ENCODE peak calls at places on chromosome 12, in nine cellular contexts. C is ecto neural progenitor cell; G is HuH-7.5; B is Karpas-422; U is CD8-positive, alpha-beta T cell; N is anterior cingulate cortex; Z is AML-193; F is activated CD4-positive, alpha-beta T cell treated with anti-CD3 and anti-CD28 coated beads for 36 hours; A is EH. P is an unnamed sample.

GRCh38 chr12:108765289-108765764 is 34.0 kb upstream of the CORO1C start:
- DNase-seq in B (no peak), Z (no peak), C (no peak), F (no peak), U (no peak), A (no peak), G (no peak), N (no peak), P (no peak)

GRCh38 chr12:87758271-87758670 is 270.9 kb downstream of the C12orf50 start:
- DNase-seq in C (no peak), A (no peak), Z (no peak), G (no peak), U (no peak), F (no peak), N (no peak), B (no peak), P (no peak)

GRCh38 chr12:79083181-79083580 is 218.6 kb downstream of the SYT1 start:
- DNase-seq in F (no peak), Z (no peak), B (no peak), N (no peak), G (no peak), C (no peak), A (no peak), U (no peak), P (no peak)

GRCh38 chr12:79233341-79233761 is 368.8 kb downstream of the SYT1 start:
- DNase-seq in U (no peak), B (no peak), Z (no peak), F (no peak), C (no peak), A (no peak), N (no peak), G (no peak), P (peak)

GRCh38 chr12:89343127-89343526 is 9.2 kb downstream of the DUSP6 start:
- DNase-seq in F (no peak), Z (no peak), N (no peak), B (no peak), A (peak), G (no peak), U (no peak), C (no peak), P (no peak)

GRCh38 chr12:95858451-95859343 is at the start of gene SNRPF:
- DNase-seq in U (peak), C (peak), B (peak), G (peak), A (peak), Z (peak), F (peak), N (peak), P (peak)

GRCh38 chr12:52415870-52416750 is 10.0 kb upstream of the KRT82 start:
- DNase-seq in F (no peak), G (no peak), C (no peak), B (no peak), U (no peak), Z (no peak), N (no peak), A (peak), P (no peak)

GRCh38 chr12:29944269-29945000 is 160.7 kb upstream of the TMTC1 start:
- DNase-seq in U (no peak), B (no peak), N (no peak), C (no peak), A (no peak), G (no peak), F (no peak), Z (no peak), P (no peak)

GRCh38 chr12:89370850-89371249 is 18.5 kb upstream of the DUSP6 start:
- DNase-seq in U (no peak), F (no peak), A (peak), C (no peak), Z (no peak), B (no peak), N (no peak), G (no peak), P (no peak)

GRCh38 chr12:1827806-1828805 is 7.7 kb downstream of the LRTM2 start:
- DNase-seq in F (no peak), C (no peak), U (no peak), A (no peak), G (no peak), N (no peak), Z (no peak), B (no peak), P (no peak)

GRCh38 chr12:41514050-41514449 is 325.9 kb downstream of the PDZRN4 start:
- DNase-seq in A (no peak), U (no peak), B (peak), N (no peak), Z (no peak), F (no peak), C (no peak), G (no peak), P (no peak)

GRCh38 chr12:52063986-52064649 is 5.7 kb upstream of the ATG101 start:
- DNase-seq in G (no peak), Z (no peak), N (peak), B (no peak), F (no peak), A (peak), C (peak), U (no peak), P (no peak)